ENCODE peak calls at places on chromosomes 4 and X, in six cellular contexts. Z, S, O, J, V and D are unnamed samples.

GRCh38 chrX:24963823-24964222 is 51.9 kb downstream of the ARX start:
- DNase-seq in Z (no peak), S (no peak), O (no peak), J (no peak), V (no peak), D (no peak)

GRCh38 chr4:36392049-36392448 is 110.6 kb downstream of the DTHD1 start:
- DNase-seq in Z (no peak), S (peak; percentile 27), O (no peak), J (no peak), V (no peak), D (no peak)

GRCh38 chr4:1207603-1208265 is 35.4 kb upstream of the SPON2 start:
- DNase-seq in Z (no peak), S (no peak), O (peak; percentile 87), J (no peak), V (peak; percentile 63), D (peak; percentile 99)

GRCh38 chr4:106522839-106523238 is 154.3 kb upstream of the GIMD1 start:
- DNase-seq in Z (peak; percentile 13), S (no peak), O (peak; percentile 1), J (no peak), V (peak; percentile 20), D (peak; percentile 85)

GRCh38 chrX:72306851-72307645 is 1.3 kb upstream of the CITED1 start:
- DNase-seq in Z (peak; percentile 64), S (peak; percentile 70), O (peak; percentile 66), J (peak; percentile 57), V (peak; percentile 87), D (peak; percentile 96)

GRCh38 chrX:151000901-151001301 is 17.8 kb downstream of the HMGB3 start:
- DNase-seq in Z (no peak), S (no peak), O (no peak), J (no peak), V (no peak), D (no peak)

GRCh38 chr4:158053086-158053485 is 119.7 kb downstream of the GASK1B start:
- DNase-seq in Z (no peak), S (no peak), O (no peak), J (no peak), V (no peak), D (no peak)

GRCh38 chrX:41481264-41482109 is 34.3 kb downstream of the NYX start:
- DNase-seq in Z (peak; percentile 2), S (no peak), O (no peak), J (peak; percentile 47), V (peak; percentile 55), D (peak; percentile 68)

GRCh38 chrX:22742174-22742573 is 257.6 kb upstream of the DDX53 start:
- DNase-seq in Z (no peak), S (peak; percentile 6), O (peak; percentile 81), J (no peak), V (no peak), D (no peak)

GRCh38 chrX:53440631-53441517 is 6.7 kb upstream of the HSD17B10 start:
- DNase-seq in Z (peak; percentile 54), S (peak; percentile 72), O (peak; percentile 34), J (no peak), V (peak; percentile 27), D (peak; percentile 83)

GRCh38 chr4:155787113-155787710 is 28.4 kb downstream of the GUCY1B1 start:
- DNase-seq in Z (peak; percentile 75), S (peak; percentile 51), O (peak; percentile 70), J (peak; percentile 5), V (peak; percentile 65), D (peak; percentile 64)

GRCh38 chr4:177667687-177668086 is 225.4 kb upstream of the AGA start:
- DNase-seq in Z (no peak), S (peak; percentile 4), O (no peak), J (peak; percentile 5), V (no peak), D (no peak)

GRCh38 chr4:48428926-48429325 is 54.2 kb upstream of the SLC10A4 start:
- DNase-seq in Z (no peak), S (no peak), O (no peak), J (no peak), V (no peak), D (no peak)

GRCh38 chrX:13689519-13690211 is 737 bp downstream of the RAB9A start:
- DNase-seq in Z (peak; percentile 52), S (peak; percentile 36), O (peak; percentile 40), J (peak; percentile 42), V (no peak), D (no peak)

GRCh38 chrX:3548743-3549441 is 164.6 kb downstream of the PRKX start:
- DNase-seq in Z (peak; percentile 4), S (peak; percentile 34), O (peak; percentile 79), J (no peak), V (peak; percentile 14), D (peak; percentile 55)

GRCh38 chr4:184745747-184746531 is 12.0 kb upstream of the CENPU start:
- DNase-seq in Z (peak; percentile 76), S (peak; percentile 71), O (peak; percentile 76), J (peak; percentile 83), V (peak; percentile 84), D (peak; percentile 95)

GRCh38 chr4:101163936-101164335 is 183.4 kb downstream of the PPP3CA start:
- DNase-seq in Z (no peak), S (peak; percentile 50), O (peak; percentile 18), J (no peak), V (no peak), D (no peak)

GRCh38 chrX:386239-386767 is 404 bp downstream of the PPP2R3B start:
- DNase-seq in Z (no peak), S (no peak), O (no peak), J (peak; percentile 20), V (no peak), D (peak; percentile 91)

GRCh38 chr4:22573198-22573597 is 57.3 kb upstream of the ADGRA3 start:
- DNase-seq in Z (no peak), S (peak; percentile 1), O (no peak), J (no peak), V (no peak), D (no peak)

GRCh38 chrX:130916636-130917422 is 13.8 kb upstream of the ENOX2 start:
- DNase-seq in Z (peak; percentile 38), S (peak; percentile 21), O (peak; percentile 54), J (peak; percentile 74), V (peak; percentile 62), D (peak; percentile 81)

DNA sequence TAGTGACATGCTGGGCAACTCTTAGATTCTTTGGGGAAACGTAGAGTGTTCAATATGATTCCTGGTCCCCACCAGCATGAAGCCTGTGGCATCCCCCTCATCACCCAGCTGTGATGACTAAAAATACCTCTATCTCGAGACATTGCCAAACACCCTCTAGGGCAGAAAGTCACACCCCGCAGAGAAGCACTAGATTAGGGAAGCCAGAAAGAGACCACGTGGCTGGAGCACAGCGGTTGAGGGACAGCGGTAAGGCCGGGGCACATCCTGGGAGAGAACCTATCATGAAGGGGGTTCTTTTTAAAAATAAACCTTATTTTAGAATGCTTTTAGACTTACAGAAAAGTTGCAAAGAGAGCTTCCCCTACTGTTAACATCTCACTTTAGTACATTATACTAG is 11.0 kb downstream of the FAT1 start:
- DNase-seq in Z (no peak), S (no peak), O (no peak), J (no peak), V (no peak), D (no peak)
- H3K27ac ChIP-seq in Z (no peak overlapping the region), S (no peak overlapping the region), O (no peak overlapping the region), J (no peak overlapping the region), V (no peak overlapping the region), D (no peak overlapping the region)

DNA sequence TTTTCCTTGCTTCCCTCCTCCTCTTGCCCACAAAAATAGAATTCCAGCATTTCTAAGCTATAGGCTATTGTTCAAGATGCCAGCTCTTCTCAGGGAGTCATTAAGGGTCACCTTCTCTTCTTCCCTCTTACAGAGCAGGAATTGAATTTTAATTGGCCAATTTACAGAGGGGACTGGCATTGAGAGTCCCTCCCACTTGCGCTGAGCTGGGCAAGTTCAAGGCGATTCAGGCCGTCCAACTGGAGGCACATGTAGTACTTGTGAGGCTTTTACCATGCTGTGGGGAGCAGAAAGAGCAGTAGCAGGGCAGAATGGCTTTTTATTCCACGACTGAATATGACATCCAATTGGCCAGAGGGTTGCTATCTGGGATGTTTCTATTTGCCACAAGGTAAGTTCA is 181.9 kb downstream of the SOWAHB start:
- DNase-seq in Z (no peak), S (no peak), O (no peak), J (no peak), V (no peak), D (no peak)
- H2AFZ ChIP-seq in Z (no peak overlapping the region), S (no peak overlapping the region), O (no peak overlapping the region), J (no peak overlapping the region), V (no peak overlapping the region), D (no peak overlapping the region)

GRCh38 chr4:141118381-141118780 is 14.9 kb downstream of the RNF150 start:
- DNase-seq in Z (no peak), S (no peak), O (no peak), J (no peak), V (no peak), D (no peak)

GRCh38 chr4:141119071-141119470 is 14.2 kb downstream of the RNF150 start:
- DNase-seq in Z (no peak), S (no peak), O (no peak), J (no peak), V (no peak), D (no peak)

GRCh38 chr4:141121101-141121500 is 12.2 kb downstream of the RNF150 start:
- DNase-seq in Z (no peak), S (no peak), O (no peak), J (no peak), V (no peak), D (no peak)

GRCh38 chr4:141120036-141120593 is 13.2 kb downstream of the RNF150 start:
- DNase-seq in Z (no peak), S (no peak), O (no peak), J (no peak), V (no peak), D (no peak)

GRCh38 chr4:141117935-141118334 is 15.3 kb downstream of the RNF150 start:
- DNase-seq in Z (no peak), S (no peak), O (no peak), J (peak; percentile 58), V (no peak), D (no peak)
- H3K4me3 ChIP-seq in Z (no peak overlapping the region), S (no peak overlapping the region), O (no peak overlapping the region), J (no peak overlapping the region), V (no peak overlapping the region), D (no peak overlapping the region)

GRCh38 chr4:174111350-174111888 is 172.0 kb downstream of the FBXO8 start:
- DNase-seq in Z (no peak), S (no peak), O (no peak), J (no peak), V (no peak), D (no peak)
- H3K27ac ChIP-seq in Z (no peak overlapping the region), S (no peak overlapping the region), O (no peak overlapping the region), J (no peak overlapping the region), V (no peak overlapping the region), D (no peak overlapping the region)

DNA sequence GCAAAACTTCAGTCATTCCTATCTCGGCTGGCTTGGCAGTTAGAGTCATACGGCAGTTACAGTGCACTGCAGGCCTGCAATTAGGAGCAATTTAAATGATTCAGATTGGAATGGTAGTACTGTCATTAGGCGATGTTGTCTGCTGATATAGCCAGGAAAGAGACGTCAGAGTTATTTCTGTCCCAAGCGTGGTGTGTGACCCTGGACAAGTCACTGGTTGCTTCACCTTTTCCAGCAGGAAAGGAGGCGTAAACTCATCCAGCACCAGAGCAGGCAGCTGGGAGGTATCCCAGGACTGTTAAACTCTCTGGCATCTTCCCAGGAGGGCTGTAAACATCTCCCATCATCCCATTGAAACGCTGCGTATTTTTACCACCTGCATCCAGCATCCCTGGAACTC is 842 bp upstream of the LNX1 start:
- DNase-seq in Z (peak; percentile 13), S (no peak), O (peak; percentile 13), J (peak; percentile 12), V (no peak), D (no peak)
- H2AFZ ChIP-seq in Z (peak overlapping the region; percentile 29), S (peak overlapping the region; percentile 84), O (peak overlapping the region; percentile 18), J (peak overlapping the region; percentile 93), V (no peak overlapping the region), D (no peak overlapping the region)